ENCODE peak calls at places on chromosomes 7 and 10, in four cellular contexts. One of them, this sample, is unnamed.

GRCh38 chr10:19014034-19014433 is 34.6 kb upstream of the MALRD1 start:
- DNase-seq in psoas muscle: no peak
- DNase-seq in LHCN-M2: no peak
- DNase-seq in activated gamma-delta T cell treated with anti-CD3 and anti-CD28 coated beads, Interleukin-2, amount 50 U/mL, for 16 hours: no peak
- DNase-seq in this sample: no peak

GRCh38 chr7:13333351-13333750 is 645.9 kb downstream of the ARL4A start:
- DNase-seq in activated gamma-delta T cell treated with anti-CD3 and anti-CD28 coated beads, Interleukin-2, amount 50 U/mL, for 16 hours: no peak
- DNase-seq in LHCN-M2: no peak
- DNase-seq in psoas muscle: no peak
- DNase-seq in this sample: no peak

GRCh38 chr10:12466701-12467100 is 117.4 kb downstream of the CAMK1D start:
- DNase-seq in psoas muscle: no peak
- DNase-seq in LHCN-M2: peak
- DNase-seq in activated gamma-delta T cell treated with anti-CD3 and anti-CD28 coated beads, Interleukin-2, amount 50 U/mL, for 16 hours: no peak
- DNase-seq in this sample: no peak

GRCh38 chr10:75814071-75814470 is 382.6 kb downstream of the LRMDA start:
- DNase-seq in LHCN-M2: peak
- DNase-seq in activated gamma-delta T cell treated with anti-CD3 and anti-CD28 coated beads, Interleukin-2, amount 50 U/mL, for 16 hours: no peak
- DNase-seq in psoas muscle: no peak
- DNase-seq in this sample: no peak

GRCh38 chr10:62637249-62638061 is 167.1 kb upstream of the ADO start:
- DNase-seq in LHCN-M2: peak
- DNase-seq in psoas muscle: no peak
- DNase-seq in activated gamma-delta T cell treated with anti-CD3 and anti-CD28 coated beads, Interleukin-2, amount 50 U/mL, for 16 hours: peak
- DNase-seq in this sample: peak

GRCh38 chr7:42650701-42651100 is 261.2 kb downstream of the C7orf25 start:
- DNase-seq in activated gamma-delta T cell treated with anti-CD3 and anti-CD28 coated beads, Interleukin-2, amount 50 U/mL, for 16 hours: no peak
- DNase-seq in psoas muscle: no peak
- DNase-seq in LHCN-M2: no peak
- DNase-seq in this sample: no peak

GRCh38 chr10:14247650-14248258 is 83.0 kb downstream of the FRMD4A start:
- DNase-seq in psoas muscle: peak
- DNase-seq in LHCN-M2: no peak
- DNase-seq in activated gamma-delta T cell treated with anti-CD3 and anti-CD28 coated beads, Interleukin-2, amount 50 U/mL, for 16 hours: no peak
- DNase-seq in this sample: no peak

GRCh38 chr7:142917447-142917846 is 16.1 kb downstream of the TRPV5 start:
- DNase-seq in activated gamma-delta T cell treated with anti-CD3 and anti-CD28 coated beads, Interleukin-2, amount 50 U/mL, for 16 hours: no peak
- DNase-seq in LHCN-M2: no peak
- DNase-seq in psoas muscle: no peak
- DNase-seq in this sample: no peak

GRCh38 chr7:129262333-129262732 is 37.5 kb downstream of the AHCYL2 start:
- DNase-seq in psoas muscle: no peak
- DNase-seq in activated gamma-delta T cell treated with anti-CD3 and anti-CD28 coated beads, Interleukin-2, amount 50 U/mL, for 16 hours: no peak
- DNase-seq in LHCN-M2: peak
- DNase-seq in this sample: no peak

GRCh38 chr10:127833804-127834203 is 58.9 kb downstream of the CLRN3 start:
- DNase-seq in LHCN-M2: no peak
- DNase-seq in psoas muscle: no peak
- DNase-seq in activated gamma-delta T cell treated with anti-CD3 and anti-CD28 coated beads, Interleukin-2, amount 50 U/mL, for 16 hours: no peak
- DNase-seq in this sample: no peak

GRCh38 chr10:21989453-21990154 is 13.9 kb downstream of the DNAJC1 start:
- DNase-seq in LHCN-M2: peak
- DNase-seq in psoas muscle: peak
- DNase-seq in activated gamma-delta T cell treated with anti-CD3 and anti-CD28 coated beads, Interleukin-2, amount 50 U/mL, for 16 hours: peak
- DNase-seq in this sample: no peak

GRCh38 chr7:130971297-130971696 is 237.3 kb upstream of the KLF14 start:
- DNase-seq in LHCN-M2: no peak
- DNase-seq in activated gamma-delta T cell treated with anti-CD3 and anti-CD28 coated beads, Interleukin-2, amount 50 U/mL, for 16 hours: no peak
- DNase-seq in psoas muscle: no peak
- DNase-seq in this sample: peak

GRCh38 chr10:132893090-132893489 is 49.3 kb downstream of the CFAP46 start:
- DNase-seq in LHCN-M2: no peak
- DNase-seq in activated gamma-delta T cell treated with anti-CD3 and anti-CD28 coated beads, Interleukin-2, amount 50 U/mL, for 16 hours: no peak
- DNase-seq in psoas muscle: no peak
- DNase-seq in this sample: no peak

GRCh38 chr7:120272261-120272895 is 597 bp upstream of the KCND2 start:
- DNase-seq in activated gamma-delta T cell treated with anti-CD3 and anti-CD28 coated beads, Interleukin-2, amount 50 U/mL, for 16 hours: no peak
- DNase-seq in psoas muscle: no peak
- DNase-seq in LHCN-M2: peak
- DNase-seq in this sample: no peak

GRCh38 chr10:29627201-29628105 is 7.3 kb downstream of the SVIL start:
- DNase-seq in LHCN-M2: no peak
- DNase-seq in psoas muscle: no peak
- DNase-seq in activated gamma-delta T cell treated with anti-CD3 and anti-CD28 coated beads, Interleukin-2, amount 50 U/mL, for 16 hours: no peak
- DNase-seq in this sample: no peak

GRCh38 chr7:55733584-55733983 is 129.0 kb downstream of the SEPTIN14 start:
- DNase-seq in activated gamma-delta T cell treated with anti-CD3 and anti-CD28 coated beads, Interleukin-2, amount 50 U/mL, for 16 hours: no peak
- DNase-seq in LHCN-M2: peak
- DNase-seq in psoas muscle: no peak
- DNase-seq in this sample: no peak

GRCh38 chr7:148270576-148270975 is 320.0 kb upstream of the C7orf33 start:
- DNase-seq in psoas muscle: no peak
- DNase-seq in LHCN-M2: no peak
- DNase-seq in activated gamma-delta T cell treated with anti-CD3 and anti-CD28 coated beads, Interleukin-2, amount 50 U/mL, for 16 hours: no peak
- DNase-seq in this sample: no peak

GRCh38 chr10:122500194-122500593 is 38.8 kb downstream of the HTRA1 start:
- DNase-seq in activated gamma-delta T cell treated with anti-CD3 and anti-CD28 coated beads, Interleukin-2, amount 50 U/mL, for 16 hours: no peak
- DNase-seq in LHCN-M2: no peak
- DNase-seq in psoas muscle: no peak
- DNase-seq in this sample: no peak

GRCh38 chr10:124346831-124347230 is 71.9 kb downstream of the OAT start:
- DNase-seq in psoas muscle: no peak
- DNase-seq in activated gamma-delta T cell treated with anti-CD3 and anti-CD28 coated beads, Interleukin-2, amount 50 U/mL, for 16 hours: no peak
- DNase-seq in LHCN-M2: no peak
- DNase-seq in this sample: no peak

GRCh38 chr7:117119192-117119924 is 166.1 kb downstream of the ST7 start:
- DNase-seq in psoas muscle: peak
- DNase-seq in LHCN-M2: peak
- DNase-seq in activated gamma-delta T cell treated with anti-CD3 and anti-CD28 coated beads, Interleukin-2, amount 50 U/mL, for 16 hours: peak
- DNase-seq in this sample: peak

GRCh38 chr7:42274052-42274451 is 37.0 kb upstream of the GLI3 start:
- DNase-seq in LHCN-M2: peak
- DNase-seq in psoas muscle: no peak
- DNase-seq in activated gamma-delta T cell treated with anti-CD3 and anti-CD28 coated beads, Interleukin-2, amount 50 U/mL, for 16 hours: no peak
- DNase-seq in this sample: no peak

GRCh38 chr10:7354330-7355047 is 56.3 kb downstream of the SFMBT2 start:
- DNase-seq in activated gamma-delta T cell treated with anti-CD3 and anti-CD28 coated beads, Interleukin-2, amount 50 U/mL, for 16 hours: no peak
- DNase-seq in LHCN-M2: no peak
- DNase-seq in psoas muscle: no peak
- DNase-seq in this sample: no peak

GRCh38 chr10:119285495-119286267 is 78.3 kb downstream of the GRK5 start:
- DNase-seq in activated gamma-delta T cell treated with anti-CD3 and anti-CD28 coated beads, Interleukin-2, amount 50 U/mL, for 16 hours: no peak
- DNase-seq in psoas muscle: no peak
- DNase-seq in LHCN-M2: no peak
- DNase-seq in this sample: no peak

GRCh38 chr10:85891471-85891870 is 475.1 kb downstream of the GRID1 start:
- DNase-seq in activated gamma-delta T cell treated with anti-CD3 and anti-CD28 coated beads, Interleukin-2, amount 50 U/mL, for 16 hours: no peak
- DNase-seq in psoas muscle: no peak
- DNase-seq in LHCN-M2: no peak
- DNase-seq in this sample: no peak

GRCh38 chr10:117535752-117536358 is 6.7 kb upstream of the EMX2 start:
- DNase-seq in activated gamma-delta T cell treated with anti-CD3 and anti-CD28 coated beads, Interleukin-2, amount 50 U/mL, for 16 hours: no peak
- DNase-seq in psoas muscle: no peak
- DNase-seq in LHCN-M2: no peak
- DNase-seq in this sample: no peak